ENCODE peak calls at places on chromosomes 13 and 19, in nine cellular contexts. T is activated CD8-positive, alpha-beta memory T cell treated with anti-CD3 and anti-CD28 coated beads for 24 hours; K is G401; L is GM23248; M is stimulated activated CD8-positive, alpha-beta memory T cell treated with anti-CD3 and anti-CD28 coated beads, Interleukin-4, amount 100 ng/mL, for 1 hour; B is aorta; D is stimulated activated CD4-positive, alpha-beta T cell treated with anti-CD3 and anti-CD28 coated beads, Interleukin-1b, Interleukin-23, amount 100 ng/mL, for 1 hour; Z is CD8-positive, alpha-beta T cell; X is HS-5. V is an unnamed sample.

GRCh38 chr19:3642987-3643386 is 16.4 kb upstream of the CACTIN start:
- DNase-seq in T (peak), K (no peak), L (peak), M (no peak), B (no peak), D (no peak), Z (no peak), X (no peak), V (no peak)

GRCh38 chr19:44608391-44608821 is 5.0 kb upstream of the IGSF23 start:
- DNase-seq in T (no peak), K (no peak), L (peak), M (no peak), B (no peak), D (no peak), Z (no peak), X (peak), V (no peak)

GRCh38 chr13:99312493-99312883 is 5.3 kb upstream of the GPR183 start:
- DNase-seq in T (no peak), K (peak), L (peak), M (no peak), B (no peak), D (no peak), Z (no peak), X (peak), V (no peak)

GRCh38 chr13:113912596-113912995 is 48.7 kb upstream of the GAS6 start:
- DNase-seq in T (no peak), K (no peak), L (no peak), M (no peak), B (no peak), D (no peak), Z (no peak), X (no peak), V (no peak)

GRCh38 chr19:46985532-46986415 is 33.9 kb upstream of the NPAS1 start:
- DNase-seq in T (no peak), K (no peak), L (no peak), M (no peak), B (no peak), D (no peak), Z (no peak), X (no peak), V (no peak)

GRCh38 chr13:25847635-25848616 is 203.9 kb downstream of the SHISA2 start:
- DNase-seq in T (no peak), K (no peak), L (no peak), M (no peak), B (no peak), D (no peak), Z (no peak), X (no peak), V (no peak)

GRCh38 chr19:6524326-6524725 is 6.5 kb upstream of the TNFSF9 start:
- DNase-seq in T (no peak), K (no peak), L (no peak), M (no peak), B (no peak), D (no peak), Z (no peak), X (no peak), V (no peak)

GRCh38 chr13:43266953-43267615 is 243.7 kb downstream of the DNAJC15 start:
- DNase-seq in T (no peak), K (no peak), L (no peak), M (no peak), B (no peak), D (no peak), Z (no peak), X (no peak), V (no peak)

GRCh38 chr13:40787062-40787461 is 2.3 kb upstream of the SLC25A15 start:
- DNase-seq in T (peak), K (no peak), L (peak), M (no peak), B (no peak), D (no peak), Z (no peak), X (no peak), V (no peak)

GRCh38 chr19:34173145-34173956 is 1.0 kb downstream of the LSM14A start:
- DNase-seq in T (peak), K (peak), L (peak), M (no peak), B (no peak), D (no peak), Z (peak), X (peak), V (peak)

GRCh38 chr19:48397263-48397635 is 3.8 kb downstream of the GRIN2D start:
- DNase-seq in T (no peak), K (no peak), L (no peak), M (no peak), B (no peak), D (no peak), Z (no peak), X (no peak), V (no peak)

GRCh38 chr19:55099557-55100506 is 17.6 kb downstream of the PPP1R12C start:
- DNase-seq in T (no peak), K (no peak), L (no peak), M (no peak), B (no peak), D (no peak), Z (no peak), X (no peak), V (no peak)

V was measured in iPS DF 19.7.